ENCODE peak calls at places on chromosomes 6 and 20, in six cellular contexts. A, S, T, M, N and B are unnamed samples.

GRCh38 chr20:40810336-40810735 is 121.3 kb upstream of the MAFB start:
- DNase-seq in S (peak; percentile 14), A (no peak), T (no peak), M (no peak), N (no peak), B (no peak)

GRCh38 chr6:52746213-52746612 is 17.1 kb downstream of the GSTA2 start:
- DNase-seq in S (no peak), T (no peak), N (no peak), A (no peak), M (peak; percentile 45), B (no peak)

GRCh38 chr20:10447028-10447427 is 11.9 kb downstream of the SLX4IP start:
- DNase-seq in A (no peak), M (peak; percentile 82), S (no peak), N (no peak), T (peak; percentile 28), B (no peak)

GRCh38 chr6:145034664-145035063 is 700.7 kb downstream of the EPM2A start:
- DNase-seq in T (no peak), N (no peak), M (peak; percentile 60), S (no peak), A (no peak), B (no peak)

GRCh38 chr6:53906842-53907241 is 112.0 kb downstream of the LRRC1 start:
- DNase-seq in A (no peak), M (no peak), T (no peak), N (no peak), S (no peak), B (no peak)

GRCh38 chr6:126373344-126373743 is 33.4 kb downstream of the CENPW start:
- DNase-seq in M (no peak), N (no peak), A (no peak), T (no peak), S (no peak), B (no peak)

GRCh38 chr6:150291968-150292710 is 76.7 kb upstream of the IYD start:
- DNase-seq in N (no peak), A (no peak), S (no peak), T (no peak), M (no peak), B (no peak)

GRCh38 chr6:68638225-68638900 is 3.3 kb downstream of the ADGRB3 start:
- DNase-seq in A (peak; percentile 23), S (no peak), T (peak; percentile 22), M (peak; percentile 27), N (no peak), B (no peak)

GRCh38 chr6:120363429-120363828 is 970.9 kb downstream of the TBC1D32 start:
- DNase-seq in S (peak; percentile 58), M (peak; percentile 29), N (no peak), T (no peak), A (no peak), B (no peak)

GRCh38 chr6:151641028-151641427 is 147.2 kb downstream of the CCDC170 start:
- DNase-seq in S (no peak), M (no peak), A (no peak), T (no peak), N (no peak), B (no peak)

DNA sequence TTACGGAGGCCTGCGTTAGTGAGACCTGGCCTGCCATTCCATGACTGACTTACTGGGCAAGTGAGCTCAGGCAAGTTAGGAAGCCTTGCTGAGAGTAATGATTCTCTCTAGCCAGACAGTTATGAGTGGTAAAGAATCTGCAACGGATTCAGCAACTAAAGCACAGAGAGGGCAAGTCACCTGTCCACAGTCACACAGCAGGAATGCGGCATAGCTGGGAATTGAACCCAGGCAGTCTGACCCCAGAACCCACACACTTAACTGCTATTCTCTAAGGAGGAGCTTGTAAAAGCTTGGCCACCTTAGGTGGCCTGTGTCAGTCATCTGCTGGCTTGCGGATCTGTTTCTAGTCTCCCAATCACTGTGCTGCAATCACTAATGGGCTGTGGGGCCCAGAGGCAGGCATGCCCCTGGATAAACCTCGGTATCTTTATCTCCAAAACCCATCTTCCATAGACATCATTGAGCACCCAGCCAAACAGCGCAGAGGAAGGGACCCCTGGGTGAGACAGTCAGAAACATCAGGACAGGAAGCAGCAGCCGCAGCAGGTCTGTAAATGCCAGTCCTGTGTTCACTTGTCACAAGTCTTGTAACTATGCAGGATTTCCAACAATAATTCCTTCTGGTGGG is 215.9 kb upstream of the KCNG1 start:
- DNase-seq in A (no peak), T (no peak), M (no peak), S (no peak), N (no peak), B (no peak)
- H3K4me1 ChIP-seq in A (no peaks in the 10 kb centered on the region), T (no peaks in the 10 kb centered on the region), M (no peaks in the 10 kb centered on the region), S (no peaks in the 10 kb centered on the region), N (no peaks in the 10 kb centered on the region), B (no peaks in the 10 kb centered on the region)

GRCh38 chr6:82484737-82485650 is 121.4 kb downstream of the TPBG start:
- DNase-seq in N (no peak), A (no peak), S (no peak), T (peak; percentile 89), M (no peak), B (no peak)

GRCh38 chr6:82488403-82488802 is 124.8 kb downstream of the TPBG start:
- DNase-seq in M (no peak), A (no peak), N (no peak), S (no peak), T (no peak), B (no peak)

GRCh38 chr6:82484001-82484400 is 120.4 kb downstream of the TPBG start:
- DNase-seq in A (no peak), M (no peak), S (no peak), T (no peak), N (no peak), B (no peak)

GRCh38 chr6:82492134-82492533 is 128.5 kb downstream of the TPBG start:
- DNase-seq in N (no peak), M (no peak), A (no peak), S (no peak), T (no peak), B (no peak)

GRCh38 chr6:82487895-82488294 is 124.3 kb downstream of the TPBG start:
- DNase-seq in A (no peak), S (no peak), M (no peak), T (no peak), N (no peak), B (no peak)
- H3K9me3 ChIP-seq in A (peaks cover 16% of the 10 kb centered on the region), S (peaks cover 27% of the 10 kb centered on the region), M (no peaks in the 10 kb centered on the region), T (peaks cover 11% of the 10 kb centered on the region), N (no peaks in the 10 kb centered on the region), B (peaks cover 25% of the 10 kb centered on the region)

DNA sequence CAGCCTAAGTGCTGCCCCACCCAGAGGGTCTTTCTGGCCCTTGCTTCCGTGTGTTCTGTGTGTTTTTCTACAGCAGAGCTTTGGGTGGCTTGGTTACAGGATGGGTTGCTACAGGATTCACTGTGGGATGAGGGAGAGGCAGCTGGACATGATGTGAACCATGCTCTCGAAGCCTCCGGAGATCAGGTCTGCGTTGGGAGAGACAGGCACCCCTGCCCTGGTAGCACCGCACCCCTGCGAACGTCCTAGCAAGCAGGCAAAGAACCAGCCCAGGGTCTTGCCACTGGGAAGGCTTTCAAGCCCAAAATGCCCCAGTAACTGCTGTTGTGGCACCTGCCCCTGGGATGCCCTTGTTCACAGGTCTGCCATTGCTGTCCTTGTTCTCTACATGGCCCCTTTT is 66.4 kb downstream of the IGF2R start:
- DNase-seq in N (no peak), M (no peak), T (no peak), A (no peak), S (no peak), B (no peak)
- H3K4me1 ChIP-seq in N (no peaks in the 10 kb centered on the region), M (peaks cover 30% of the 10 kb centered on the region), T (no peaks in the 10 kb centered on the region), A (peaks cover 34% of the 10 kb centered on the region), S (no peaks in the 10 kb centered on the region), B (no peaks in the 10 kb centered on the region)

GRCh38 chr20:59721386-59721785 is 117.0 kb downstream of the PHACTR3 start:
- DNase-seq in A (no peak), T (no peak), S (no peak), M (no peak), N (no peak), B (no peak)
- H3K9me3 ChIP-seq in A (no peaks in the 10 kb centered on the region), T (no peaks in the 10 kb centered on the region), S (peaks cover 5% of the 10 kb centered on the region), M (no peaks in the 10 kb centered on the region), N (no peaks in the 10 kb centered on the region), B (no peaks in the 10 kb centered on the region)

DNA sequence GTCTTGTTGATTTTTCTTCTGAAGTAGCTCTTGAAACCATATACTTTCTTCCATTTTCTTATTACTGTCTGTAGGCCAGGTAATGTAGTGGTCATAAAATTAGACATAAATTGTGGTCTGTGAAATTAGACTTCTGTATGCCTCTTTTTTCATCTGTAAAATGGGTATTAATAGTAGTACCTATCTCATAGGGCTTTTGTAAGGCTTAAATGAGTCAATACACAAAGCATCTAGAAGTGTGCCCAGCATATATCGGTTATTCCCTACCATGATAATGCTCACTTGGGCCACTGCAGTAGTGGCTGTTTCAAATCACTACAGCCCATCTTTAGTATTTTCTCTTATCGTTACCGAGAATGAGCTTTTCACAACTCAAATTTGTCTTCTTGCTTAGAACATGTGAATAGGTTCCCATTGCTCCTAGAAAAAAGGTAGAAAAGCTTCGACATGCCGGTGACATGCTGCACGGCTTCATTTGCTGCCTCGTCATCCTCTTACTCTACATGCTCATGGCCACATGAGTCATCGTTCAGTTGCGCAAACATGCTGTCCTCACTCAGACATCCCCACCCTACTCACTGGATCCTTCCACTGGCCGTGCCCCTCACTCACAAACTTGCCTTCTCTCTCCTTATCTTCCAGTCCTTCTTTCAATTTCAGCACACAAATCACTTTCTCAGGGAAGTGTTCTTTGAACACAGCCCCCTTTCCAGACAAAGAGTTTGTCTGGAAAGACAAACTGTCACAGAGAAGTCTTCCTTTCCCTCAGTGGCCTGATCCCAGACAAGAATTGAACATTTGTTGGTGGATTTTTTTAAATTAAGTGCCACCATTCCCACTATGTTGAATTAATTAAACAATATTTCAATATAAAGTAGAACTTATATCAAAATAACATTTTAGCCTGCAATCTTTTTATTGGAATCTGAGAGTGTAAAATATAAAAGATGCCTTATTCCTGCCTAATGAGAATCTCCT is 32.2 kb upstream of the ERVFRD-1 start:
- DNase-seq in A (peak; percentile 75), N (peak; percentile 11), T (no peak), M (peak; percentile 95), S (no peak), B (peak; percentile 57)
- H3K4me1 ChIP-seq in A (no peaks in the 10 kb centered on the region), N (no peaks in the 10 kb centered on the region), T (peaks cover 11% of the 10 kb centered on the region), M (peaks cover 3% of the 10 kb centered on the region), S (peaks cover 8% of the 10 kb centered on the region), B (no peaks in the 10 kb centered on the region)

DNA sequence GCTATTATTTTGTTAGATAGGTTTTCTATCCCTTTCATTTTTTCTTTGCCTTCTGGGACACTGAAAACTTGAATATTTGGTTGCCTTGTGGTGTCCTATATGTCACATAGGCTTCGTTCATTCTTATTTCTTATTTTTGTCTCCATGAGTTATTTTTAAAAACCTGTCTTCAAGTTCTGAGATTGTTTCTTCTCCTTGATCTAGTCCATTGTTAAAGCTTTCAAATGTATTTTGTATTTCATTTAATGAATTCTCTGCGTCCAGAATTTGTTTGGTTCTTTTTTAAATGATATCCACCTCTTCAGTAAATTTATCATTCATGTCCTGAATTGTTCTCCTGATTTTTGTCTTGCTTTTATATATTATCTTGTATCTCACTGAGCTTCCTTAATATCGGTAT is 243.2 kb upstream of the BMP2 start:
- DNase-seq in A (no peak), M (no peak), S (no peak), T (no peak), N (no peak), B (no peak)
- H3K9me3 ChIP-seq in A (no peaks in the 10 kb centered on the region), M (no peaks in the 10 kb centered on the region), S (no peaks in the 10 kb centered on the region), T (no peaks in the 10 kb centered on the region), N (no peaks in the 10 kb centered on the region), B (peaks cover 8% of the 10 kb centered on the region)

GRCh38 chr20:1474817-1475603 is 8.4 kb upstream of the NSFL1C start:
- DNase-seq in T (no peak), N (no peak), M (no peak), S (no peak), A (no peak), B (no peak)
- H3K4me1 ChIP-seq in T (peaks cover 3% of the 10 kb centered on the region), N (peaks cover 3% of the 10 kb centered on the region), M (no peaks in the 10 kb centered on the region), S (no peaks in the 10 kb centered on the region), A (no peaks in the 10 kb centered on the region), B (peaks cover 10% of the 10 kb centered on the region)

GRCh38 chr6:170165501-170166117 is 125.3 kb downstream of the DLL1 start:
- DNase-seq in N (no peak), T (no peak), S (no peak), M (no peak), A (no peak), B (no peak)
- H3K9me3 ChIP-seq in N (no peaks in the 10 kb centered on the region), T (no peaks in the 10 kb centered on the region), S (peaks cover 7% of the 10 kb centered on the region), M (peaks cover 4% of the 10 kb centered on the region), A (no peaks in the 10 kb centered on the region), B (no peaks in the 10 kb centered on the region)

GRCh38 chr6:14658909-14659561 is 541.5 kb downstream of the CD83 start:
- DNase-seq in T (no peak), A (no peak), S (no peak), N (no peak), M (no peak), B (no peak)
- H3K4me1 ChIP-seq in T (no peaks in the 10 kb centered on the region), A (peaks cover 12% of the 10 kb centered on the region), S (no peaks in the 10 kb centered on the region), N (no peaks in the 10 kb centered on the region), M (peaks cover 5% of the 10 kb centered on the region), B (peaks cover 6% of the 10 kb centered on the region)